ENCODE peak calls at places on chromosomes 4 and X, in six cellular contexts. R, Q, T, B, M and Y are unnamed samples.

GRCh38 chrX:13119386-13119785 is 75.0 kb upstream of the FAM9C start:
- DNase-seq in R (no peak), Q (no peak), T (peak), B (peak), M (no peak), Y (no peak)

GRCh38 chr4:14254252-14254651 is 626.7 kb upstream of the BOD1L1 start:
- DNase-seq in R (peak), Q (no peak), T (peak), B (peak), M (peak), Y (peak)

GRCh38 chr4:181855307-181855706 is 387.9 kb upstream of the TENM3 start:
- DNase-seq in R (no peak), Q (no peak), T (no peak), B (peak), M (no peak), Y (no peak)

GRCh38 chrX:46979340-46979739 is 67.1 kb downstream of the JADE3 start:
- DNase-seq in R (no peak), Q (no peak), T (peak), B (peak), M (no peak), Y (no peak)

GRCh38 chrX:55039471-55039870 is 8.7 kb upstream of the ALAS2 start:
- DNase-seq in R (no peak), Q (no peak), T (peak), B (no peak), M (no peak), Y (no peak)

GRCh38 chrX:113391875-113392274 is 551.2 kb upstream of the AMOT start:
- DNase-seq in R (no peak), Q (peak), T (no peak), B (no peak), M (no peak), Y (no peak)

GRCh38 chr4:55359397-55359916 is 13.4 kb downstream of the SRD5A3 start:
- DNase-seq in R (no peak), Q (no peak), T (no peak), B (no peak), M (no peak), Y (no peak)

GRCh38 chr4:115537387-115537786 is 424.0 kb upstream of the NDST4 start:
- DNase-seq in R (no peak), Q (no peak), T (peak), B (peak), M (no peak), Y (no peak)

GRCh38 chrX:154890990-154891639 is 5.0 kb downstream of the F8A1 start:
- DNase-seq in R (no peak), Q (no peak), T (no peak), B (no peak), M (no peak), Y (no peak)

GRCh38 chrX:17494231-17494630 is 119.2 kb downstream of the NHS start:
- DNase-seq in R (no peak), Q (no peak), T (peak), B (no peak), M (no peak), Y (no peak)

DNA sequence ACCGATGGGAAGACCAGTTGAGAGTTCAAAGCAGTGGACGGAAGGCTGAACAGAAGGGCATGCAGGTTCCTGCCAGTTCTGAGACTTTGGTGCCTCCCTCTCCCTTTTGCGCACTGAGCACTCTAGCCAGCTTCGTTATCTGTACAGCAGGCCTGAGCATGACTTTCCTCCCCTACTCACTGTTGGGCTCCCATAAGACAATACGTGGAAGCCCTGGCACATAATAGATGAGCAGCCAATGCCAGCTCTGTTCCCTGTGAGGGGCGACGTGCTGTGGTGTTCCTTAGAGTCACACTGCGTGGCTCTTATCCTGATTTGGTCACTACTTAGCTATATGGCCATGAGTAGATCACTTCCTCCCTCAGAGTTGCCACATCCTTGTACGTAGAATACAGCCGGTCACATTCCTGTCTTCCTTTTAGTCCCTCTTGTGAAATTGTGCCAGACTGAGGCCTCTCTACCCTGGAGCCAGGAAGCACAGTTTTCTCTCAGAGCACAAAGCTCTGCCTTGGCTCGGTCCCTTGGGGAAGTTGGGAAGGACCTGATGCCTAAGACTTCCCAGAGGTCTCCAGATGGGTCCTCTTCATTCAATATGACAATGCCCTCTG is 160.4 kb upstream of the MAMLD1 start:
- DNase-seq in R (no peak), Q (no peak), T (no peak), B (peak), M (no peak), Y (no peak)
- TF ChIP-seq CTCF in R (no peak), Q (no peak), T (no peak), B (no peak), M (no peak), Y (no peak)

DNA sequence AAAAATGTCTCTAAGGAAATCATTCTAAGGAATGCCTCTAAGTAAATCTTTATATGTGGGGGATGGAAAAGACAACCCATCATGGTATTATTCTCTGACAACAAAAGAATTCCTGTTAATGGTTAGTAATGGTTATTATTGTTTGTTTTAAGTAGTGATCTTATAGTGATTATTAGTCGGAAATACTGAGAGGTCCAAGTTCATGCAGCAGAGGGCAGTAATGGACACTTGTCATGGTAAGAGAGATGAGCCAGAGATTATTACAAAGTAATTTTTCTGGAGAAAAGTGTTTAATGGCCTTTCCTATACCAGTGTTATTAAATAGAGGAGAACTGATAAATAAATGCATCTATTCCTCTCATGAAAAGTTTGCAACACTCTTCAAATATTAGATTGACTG is 8.1 kb upstream of the DKK2 start:
- DNase-seq in R (no peak), Q (no peak), T (peak), B (peak), M (no peak), Y (no peak)
- TF ChIP-seq CTCF in R (no peak), Q (no peak), T (peak), B (peak), M (no peak), Y (no peak)

DNA sequence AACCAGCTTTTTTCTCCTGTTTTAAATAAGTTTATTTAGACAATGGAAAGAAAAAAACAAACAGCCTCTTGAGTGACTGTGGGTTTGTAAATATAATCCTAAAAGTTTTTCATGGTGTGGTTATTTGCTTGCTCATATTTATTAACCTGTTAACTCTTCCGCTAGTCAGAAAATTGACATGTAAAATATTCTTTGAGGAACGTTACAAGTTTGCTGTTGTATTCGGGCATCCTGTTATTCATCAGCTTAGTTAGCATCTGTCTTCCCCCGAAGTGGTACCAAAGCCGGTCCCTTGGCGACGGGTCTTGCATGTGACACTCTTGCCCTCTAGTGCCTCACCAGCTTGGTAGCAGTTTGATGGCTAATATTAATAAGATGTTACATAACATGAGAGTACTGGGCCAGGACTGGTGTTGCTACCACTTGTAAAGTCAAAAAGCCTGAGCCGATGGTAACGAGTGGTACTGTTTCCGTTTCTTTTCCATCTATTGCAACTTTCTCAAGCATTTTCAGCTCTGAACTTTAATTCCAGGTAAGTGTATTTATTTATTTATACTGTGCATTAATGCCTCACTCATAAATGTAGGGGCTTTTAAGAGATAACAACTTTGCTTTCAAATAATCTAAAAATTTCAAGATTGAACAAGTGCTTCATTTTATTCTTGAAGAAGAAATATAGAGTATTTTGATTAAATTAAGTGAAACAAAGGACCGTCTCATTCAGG is at the start of gene NDST3:
- DNase-seq in R (peak), Q (peak), T (peak), B (peak), M (peak), Y (peak)
- TF ChIP-seq CTCF in R (no peak), Q (no peak), T (peak), B (peak), M (peak), Y (peak)

GRCh38 chrX:134294548-134294947 is 57.6 kb downstream of the CCDC160 start:
- DNase-seq in R (no peak), Q (no peak), T (peak), B (peak), M (no peak), Y (no peak)
- TF ChIP-seq CTCF in R (no peak), Q (no peak), T (peak), B (peak), M (no peak), Y (no peak)

DNA sequence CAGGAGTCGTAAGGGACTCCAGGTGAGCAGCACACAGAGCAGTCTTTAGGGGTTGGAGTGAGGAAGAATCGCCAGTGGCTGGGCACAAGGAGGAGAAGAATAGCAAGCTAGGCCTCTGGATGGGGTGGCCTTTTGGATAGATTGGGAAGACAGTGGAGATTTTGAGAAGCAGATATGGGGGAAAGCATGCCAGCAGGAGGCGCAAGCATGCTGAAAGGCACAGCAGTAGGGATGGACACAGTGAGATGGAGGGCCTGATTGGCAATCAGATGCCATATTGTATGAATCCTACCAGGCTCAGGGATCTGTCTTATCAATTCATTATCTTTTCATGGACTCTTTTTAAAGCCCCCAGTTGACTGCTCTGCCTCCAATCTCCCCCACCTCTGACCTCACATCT is 60.4 kb upstream of the MAGEA4 start:
- DNase-seq in R (no peak), Q (no peak), T (no peak), B (no peak), M (peak), Y (no peak)
- TF ChIP-seq CTCF in R (no peak), Q (no peak), T (no peak), B (no peak), M (no peak), Y (no peak)

GRCh38 chrX:119181491-119181890 is 53.9 kb upstream of the KIAA1210 start:
- DNase-seq in R (no peak), Q (no peak), T (peak), B (no peak), M (peak), Y (peak)
- TF ChIP-seq CTCF in R (no peak), Q (no peak), T (peak), B (peak), M (no peak), Y (no peak)

DNA sequence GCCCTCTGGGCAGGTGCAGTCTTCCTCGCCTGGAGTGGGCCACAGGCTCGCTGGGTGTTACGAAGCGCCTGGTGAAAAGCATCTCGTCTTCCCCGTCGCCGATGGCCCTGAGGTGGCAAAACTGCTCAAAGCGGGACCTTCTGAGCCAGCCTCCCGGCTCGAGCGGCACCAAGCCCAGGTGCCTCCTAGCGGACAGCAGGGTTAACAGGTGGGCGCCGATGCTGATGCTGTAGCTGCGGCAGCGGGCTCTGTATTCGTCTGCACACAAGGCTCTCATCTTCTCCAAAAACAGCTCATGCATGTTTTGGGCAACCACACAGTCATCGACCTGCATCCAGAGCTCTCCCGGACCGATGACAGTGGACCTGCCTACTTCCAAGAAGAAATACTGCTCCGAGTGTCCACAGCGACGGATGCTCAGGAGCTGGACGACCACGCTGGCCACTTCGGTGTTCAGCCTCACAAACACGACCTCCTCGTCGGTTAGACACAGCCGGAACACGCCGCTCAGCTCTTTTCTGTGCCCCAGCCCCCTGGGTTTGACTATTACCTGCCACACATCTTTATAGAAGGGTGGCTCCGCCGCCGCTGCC is 1.2 kb downstream of the IRS4 start:
- DNase-seq in R (no peak), Q (no peak), T (no peak), B (no peak), M (peak), Y (no peak)
- TF ChIP-seq CTCF in R (no peak), Q (no peak), T (no peak), B (no peak), M (no peak), Y (no peak)

GRCh38 chrX:118536687-118537461 is 41.3 kb downstream of the DOCK11 start:
- DNase-seq in R (no peak), Q (no peak), T (peak), B (peak), M (peak), Y (peak)
- TF ChIP-seq CTCF in R (no peak), Q (no peak), T (peak), B (peak), M (no peak), Y (no peak)

GRCh38 chr4:179872751-179873150 is 2370.5 kb upstream of the TENM3 start:
- DNase-seq in R (no peak), Q (no peak), T (no peak), B (no peak), M (no peak), Y (no peak)

GRCh38 chr4:179871726-179872125 is 2371.5 kb upstream of the TENM3 start:
- DNase-seq in R (no peak), Q (no peak), T (no peak), B (no peak), M (no peak), Y (no peak)

GRCh38 chr4:179867300-179867878 is 2375.8 kb upstream of the TENM3 start:
- DNase-seq in R (peak), Q (no peak), T (peak), B (peak), M (peak), Y (peak)
- TF ChIP-seq CTCF in R (no peak), Q (peak), T (peak), B (peak), M (peak), Y (peak)

GRCh38 chr4:11805837-11806236 is 377.1 kb upstream of the HS3ST1 start:
- DNase-seq in R (no peak), Q (no peak), T (peak), B (peak), M (no peak), Y (peak)
- TF ChIP-seq CTCF in R (peak), Q (peak), T (peak), B (peak), M (no peak), Y (no peak)